ENCODE peak calls at places on chromosomes 5 and 9, in ten cellular contexts. Z is mammary epithelial cell, D is PC-9, O is brain microvascular endothelial cell, F is GM23338, S is GM12865, E is colonic mucosa, B is upper lobe of left lung, M is AG10803, A is ascending aorta. R is an unnamed sample.

GRCh38 chr9:108950168-108950567 is 16.0 kb downstream of the ABITRAM start:
- DNase-seq in Z (no peak), D (no peak), O (no peak), F (no peak), S (no peak), E (no peak), B (no peak), M (no peak), A (no peak), R (no peak)

GRCh38 chr9:90860382-90860781 is 58.8 kb downstream of the SYK start:
- DNase-seq in Z (no peak), D (no peak), O (no peak), F (no peak), S (no peak), E (no peak), B (no peak), M (no peak), A (no peak), R (no peak)

GRCh38 chr5:142422426-142422825 is 97.6 kb upstream of the SPRY4 start:
- DNase-seq in Z (peak; percentile 53), D (peak; percentile 40), O (peak; percentile 46), F (no peak), S (no peak), E (no peak), B (no peak), M (peak; percentile 62), A (no peak), R (no peak)

GRCh38 chr9:113620377-113621161 is 157.0 kb downstream of the RGS3 start:
- DNase-seq in Z (peak; percentile 78), D (peak; percentile 79), O (peak; percentile 89), F (peak; percentile 76), S (no peak), E (peak; percentile 63), B (no peak), M (peak; percentile 95), A (peak; percentile 94), R (peak; percentile 66)

GRCh38 chr9:75039804-75040203 is 11.7 kb upstream of the CARNMT1 start:
- DNase-seq in Z (no peak), D (no peak), O (no peak), F (no peak), S (no peak), E (no peak), B (no peak), M (no peak), A (no peak), R (no peak)

GRCh38 chr5:173396311-173396993 is 68.2 kb upstream of the STC2 start:
- DNase-seq in Z (no peak), D (no peak), O (no peak), F (peak; percentile 81), S (no peak), E (no peak), B (peak; percentile 41), M (peak; percentile 11), A (no peak), R (no peak)

GRCh38 chr5:160769264-160769663 is 82.7 kb downstream of the ATP10B start:
- DNase-seq in Z (no peak), D (no peak), O (no peak), F (no peak), S (no peak), E (peak; percentile 84), B (no peak), M (no peak), A (no peak), R (no peak)

GRCh38 chr5:74233571-74233970 is 407.0 kb downstream of the ENC1 start:
- DNase-seq in Z (peak; percentile 86), D (peak; percentile 89), O (peak; percentile 47), F (no peak), S (no peak), E (no peak), B (no peak), M (peak; percentile 68), A (no peak), R (no peak)

GRCh38 chr5:51388488-51389325 is 5.5 kb downstream of the ISL1 start:
- DNase-seq in Z (no peak), D (no peak), O (no peak), F (no peak), S (no peak), E (no peak), B (no peak), M (no peak), A (no peak), R (no peak)

GRCh38 chr5:51391175-51391574 is 7.9 kb downstream of the ISL1 start:
- DNase-seq in Z (no peak), D (no peak), O (no peak), F (no peak), S (no peak), E (no peak), B (no peak), M (no peak), A (no peak), R (no peak)

GRCh38 chr5:51389326-51389581 is 6.0 kb downstream of the ISL1 start:
- DNase-seq in Z (no peak), D (no peak), O (no peak), F (peak; percentile 58), S (no peak), E (no peak), B (no peak), M (no peak), A (no peak), R (no peak)

GRCh38 chr5:51387854-51388320 is 4.6 kb downstream of the ISL1 start:
- DNase-seq in Z (no peak), D (no peak), O (no peak), F (peak; percentile 61), S (no peak), E (no peak), B (no peak), M (no peak), A (no peak), R (no peak)

DNA sequence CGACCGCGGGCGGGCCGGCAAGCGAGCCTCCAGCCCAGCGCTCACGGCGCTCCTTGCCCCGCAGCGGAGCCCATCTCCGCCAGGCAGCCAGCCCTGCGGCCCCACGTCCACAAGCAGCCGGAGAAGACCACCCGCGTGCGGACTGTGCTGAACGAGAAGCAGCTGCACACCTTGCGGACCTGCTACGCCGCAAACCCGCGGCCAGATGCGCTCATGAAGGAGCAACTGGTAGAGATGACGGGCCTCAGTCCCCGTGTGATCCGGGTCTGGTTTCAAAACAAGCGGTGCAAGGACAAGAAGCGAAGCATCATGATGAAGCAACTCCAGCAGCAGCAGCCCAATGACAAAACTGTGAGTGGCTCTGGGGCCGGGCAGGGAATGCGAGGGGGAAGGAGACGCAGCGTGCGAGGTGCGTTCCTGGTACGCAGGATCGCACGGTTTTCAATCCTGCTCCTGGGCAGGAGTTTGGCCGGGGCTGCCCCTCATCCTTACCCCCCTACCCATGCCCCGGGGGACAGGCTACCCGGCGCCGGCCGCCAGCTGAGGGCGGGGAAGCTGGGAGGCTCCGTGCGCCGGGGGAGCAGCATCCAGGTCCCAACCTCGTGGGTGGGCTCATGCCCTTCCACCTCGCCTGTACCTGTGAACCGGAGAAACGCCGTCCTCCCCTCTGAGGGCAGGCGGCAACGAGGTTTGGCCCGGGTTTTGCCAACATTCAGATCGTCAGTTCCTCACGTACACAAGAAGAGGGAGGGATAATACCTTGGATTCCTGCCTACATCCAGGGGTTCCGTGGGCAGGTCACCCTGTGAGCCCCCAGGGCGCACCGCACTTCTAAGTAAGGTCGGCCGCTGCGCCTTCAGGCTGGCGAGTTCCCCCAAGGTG is 6.6 kb downstream of the ISL1 start:
- DNase-seq in Z (no peak), D (no peak), O (no peak), F (peak; percentile 74), S (no peak), E (no peak), B (peak; percentile 66), M (no peak), A (no peak), R (no peak)
- H3K4me3 ChIP-seq in Z (no peak overlapping the region), D (no peak overlapping the region), O (peak overlapping the region; percentile 32), F (peak overlapping the region; percentile 53), S (no peak overlapping the region), E (no peak overlapping the region), B (peak overlapping the region; percentile 25), M (no peak overlapping the region), A (peak overlapping the region; percentile 45), R (no peak overlapping the region)

DNA sequence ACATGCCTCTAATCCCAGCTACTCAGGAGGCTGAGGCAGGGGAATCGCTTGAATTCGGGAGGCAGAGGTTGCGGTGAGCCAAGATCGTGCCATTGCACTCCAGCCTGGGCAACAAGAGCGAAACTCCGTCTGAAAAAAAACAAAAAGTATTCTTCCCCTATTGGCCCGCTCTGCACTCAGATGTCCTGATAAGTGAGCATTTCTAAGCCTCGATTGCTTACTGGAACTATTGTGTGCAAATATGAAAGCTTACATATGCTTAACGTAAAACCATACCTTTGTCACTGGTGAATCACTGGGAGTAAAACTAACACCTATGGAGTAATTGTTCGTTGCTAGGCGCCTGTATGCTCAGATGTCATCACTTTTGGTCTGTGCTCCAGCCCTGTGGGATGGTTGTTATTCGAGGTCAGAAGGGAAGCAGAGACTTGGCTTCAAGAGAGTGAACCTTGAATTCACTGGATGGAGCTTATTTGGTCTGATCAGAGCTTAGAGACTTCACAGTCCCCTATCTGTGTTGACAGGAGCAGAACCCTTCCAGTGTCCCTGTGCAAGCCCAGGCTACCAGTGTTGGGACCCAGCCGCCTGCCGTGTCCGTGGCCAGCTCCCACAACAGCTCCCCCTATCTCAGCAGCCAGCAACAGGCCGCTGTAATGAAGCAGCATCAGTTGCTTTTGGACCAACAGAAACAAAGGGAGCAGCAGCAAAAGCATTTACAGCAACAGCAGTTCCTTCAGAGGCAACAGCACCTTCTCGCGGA is 25.3 kb upstream of the LTC4S start:
- DNase-seq in Z (peak; percentile 14), D (no peak), O (no peak), F (peak; percentile 69), S (no peak), E (no peak), B (no peak), M (no peak), A (no peak), R (peak; percentile 51)
- TF ChIP-seq CTCF in Z (no peak), D (no peak), O (peak; percentile 35), F (peak; percentile 66), S (no peak), E (no peak), B (no peak), M (no peak), A (no peak), R (no peak)

DNA sequence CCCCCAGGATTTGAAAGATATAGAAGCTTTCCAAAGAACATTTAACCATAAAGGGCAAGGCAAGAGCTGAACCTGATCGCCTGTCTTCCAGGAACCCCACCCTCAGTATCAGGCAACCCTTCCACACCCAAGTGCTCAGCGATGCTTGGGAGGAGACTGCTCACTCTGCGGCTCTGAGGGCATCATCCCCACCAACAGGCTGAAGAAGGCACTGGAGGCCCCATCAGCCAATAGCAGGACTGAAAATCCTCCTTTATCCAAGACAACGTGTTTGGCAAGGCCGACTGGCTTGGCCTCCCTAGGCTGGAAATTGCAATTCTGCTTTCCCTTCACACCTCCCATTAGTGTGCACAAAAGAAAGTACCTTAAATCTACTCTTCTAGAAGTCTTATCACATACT is 1.4 kb upstream of the PPP2CA start:
- DNase-seq in Z (peak; percentile 36), D (no peak), O (no peak), F (peak; percentile 79), S (peak; percentile 21), E (peak; percentile 57), B (no peak), M (peak; percentile 40), A (no peak), R (no peak)
- H3K4me3 ChIP-seq in Z (no peak overlapping the region), D (peak overlapping the region; percentile 79), O (no peak overlapping the region), F (peak overlapping the region; percentile 92), S (peak overlapping the region; percentile 100), E (no peak overlapping the region), B (peak overlapping the region; percentile 75), M (peak overlapping the region; percentile 95), A (peak overlapping the region; percentile 76), R (no peak overlapping the region)

DNA sequence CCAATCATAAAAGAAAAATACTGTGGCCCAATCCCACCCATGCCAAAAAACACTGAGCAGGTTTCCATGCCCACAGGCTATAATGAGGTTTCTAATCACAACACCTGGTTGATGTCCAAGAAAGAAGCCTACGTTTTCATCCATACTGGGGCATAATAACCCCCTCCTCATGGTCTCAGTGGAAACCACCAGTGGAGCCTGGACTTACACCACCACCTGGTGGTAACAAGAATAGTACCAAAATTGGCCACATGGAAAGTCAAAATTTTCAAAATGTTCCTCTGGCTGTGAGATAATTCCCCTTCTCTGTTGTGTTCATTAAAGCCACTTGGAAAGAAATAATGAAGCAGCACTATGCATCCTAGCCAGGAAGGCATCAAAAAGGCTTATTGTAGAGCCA is 687.3 kb upstream of the ST8SIA4 start:
- DNase-seq in Z (no peak), D (no peak), O (no peak), F (peak; percentile 50), S (peak; percentile 5), E (no peak), B (no peak), M (no peak), A (no peak), R (no peak)
- TF ChIP-seq CTCF in Z (peak; percentile 28), D (peak; percentile 44), O (peak; percentile 29), F (peak; percentile 83), S (peak; percentile 39), E (no peak), B (peak; percentile 14), M (peak; percentile 41), A (no peak), R (no peak)